ENCODE peak calls at places on chromosomes 5 and 9, in eight cellular contexts. G, N, C, R, L, B, F and H are unnamed samples.

GRCh38 chr5:127298623-127299022 is 8.0 kb downstream of the MEGF10 start:
- DNase-seq in N (peak), B (no peak), G (no peak), R (no peak), F (peak), C (no peak), L (no peak), H (no peak)

GRCh38 chr9:80085668-80086067 is 513.9 kb downstream of the TLE4 start:
- DNase-seq in N (no peak), G (no peak), C (no peak), R (no peak), L (peak), B (no peak), F (no peak), H (no peak)

GRCh38 chr5:137753227-137753985 is 757 bp downstream of the HNRNPA0 start:
- DNase-seq in F (peak), C (peak), G (peak), N (peak), L (no peak), R (peak), B (no peak), H (no peak)

GRCh38 chr9:14358523-14358922 is 44.6 kb upstream of the NFIB start:
- DNase-seq in N (no peak), F (no peak), B (no peak), R (no peak), C (no peak), G (no peak), L (peak), H (no peak)

GRCh38 chr9:110555551-110555950 is 24.0 kb downstream of the SVEP1 start:
- DNase-seq in B (no peak), C (no peak), N (no peak), L (no peak), F (no peak), G (no peak), R (no peak), H (no peak)

GRCh38 chr9:76610009-76610352 is 151.0 kb downstream of the GCNT1 start:
- DNase-seq in G (no peak), B (no peak), N (no peak), L (no peak), C (peak), F (peak), R (no peak), H (peak)

GRCh38 chr5:127941646-127942045 is 141.9 kb upstream of the SLC12A2 start:
- DNase-seq in N (no peak), R (no peak), B (no peak), F (no peak), G (no peak), C (no peak), L (no peak), H (peak)

GRCh38 chr9:130555061-130555460 is 24.3 kb upstream of the FUBP3 start:
- DNase-seq in N (no peak), C (no peak), F (no peak), G (no peak), R (no peak), L (no peak), B (no peak), H (no peak)

GRCh38 chr9:98533866-98534265 is 174.9 kb downstream of the GABBR2 start:
- DNase-seq in R (no peak), N (no peak), F (no peak), B (no peak), L (no peak), C (no peak), G (peak), H (no peak)

GRCh38 chr5:140833993-140834392 is at the start of gene PCDHA7:
- DNase-seq in G (no peak), N (no peak), B (no peak), L (peak), F (no peak), R (no peak), C (no peak), H (peak)

GRCh38 chr9:135926402-135927194 is 19.3 kb upstream of the CAMSAP1 start:
- DNase-seq in N (no peak), R (no peak), C (peak), G (no peak), F (no peak), L (peak), B (no peak), H (peak)

GRCh38 chr9:87725900-87726709 is at the start of gene CTSL:
- DNase-seq in B (peak), G (no peak), F (peak), R (peak), L (peak), N (peak), C (peak), H (peak)

GRCh38 chr9:522658-523057 is 308.0 kb downstream of the DOCK8 start:
- DNase-seq in N (no peak), L (no peak), B (no peak), G (no peak), F (no peak), R (peak), C (no peak), H (no peak)

GRCh38 chr5:53948598-53948997 is 361.8 kb downstream of the ARL15 start:
- DNase-seq in R (no peak), L (no peak), N (no peak), B (no peak), F (no peak), G (no peak), C (no peak), H (no peak)

GRCh38 chr5:98791928-98792580 is 18.6 kb downstream of the RGMB start:
- DNase-seq in L (no peak), C (no peak), G (no peak), R (no peak), F (no peak), B (no peak), N (no peak), H (no peak)

GRCh38 chr5:10793785-10794184 is 32.8 kb upstream of the DAP start:
- DNase-seq in N (no peak), G (no peak), C (no peak), B (no peak), R (no peak), F (no peak), L (no peak), H (peak)

GRCh38 chr5:90134892-90135291 is 274.7 kb downstream of the CETN3 start:
- DNase-seq in C (peak), R (no peak), B (no peak), N (no peak), L (peak), F (peak), G (peak), H (peak)

GRCh38 chr9:38227061-38227540 is 158.1 kb upstream of the SHB start:
- DNase-seq in N (no peak), B (no peak), F (peak), G (peak), C (peak), R (peak), L (peak), H (peak)

GRCh38 chr9:136839229-136840139 is 2.8 kb upstream of the AJM1 start:
- DNase-seq in R (no peak), N (no peak), C (no peak), L (no peak), G (no peak), F (no peak), B (no peak), H (no peak)

GRCh38 chr9:130682490-130683121 is 11.0 kb upstream of the EXOSC2 start:
- DNase-seq in G (peak), R (peak), C (peak), F (peak), N (peak), L (peak), B (no peak), H (peak)

GRCh38 chr9:132418743-132419363 is 8.8 kb downstream of the CFAP77 start:
- DNase-seq in G (no peak), N (no peak), B (no peak), L (no peak), C (no peak), R (no peak), F (no peak), H (no peak)

GRCh38 chr9:100074093-100074492 is 24.7 kb downstream of the ERP44 start:
- DNase-seq in N (no peak), F (peak), B (no peak), R (no peak), L (no peak), C (no peak), G (no peak), H (no peak)

GRCh38 chr5:124883686-124884085 is 137.2 kb upstream of the ZNF608 start:
- DNase-seq in L (peak), B (no peak), N (no peak), C (no peak), F (no peak), G (no peak), R (no peak), H (no peak)

GRCh38 chr9:107588393-107588792 is 98.8 kb upstream of the KLF4 start:
- DNase-seq in L (no peak), R (no peak), C (no peak), G (no peak), N (no peak), B (no peak), F (no peak), H (no peak)

GRCh38 chr9:27347889-27348288 is 50.9 kb upstream of the EQTN start:
- DNase-seq in L (no peak), F (no peak), C (no peak), R (no peak), G (no peak), N (no peak), B (no peak), H (no peak)

GRCh38 chr9:98989036-98990000 is 45.6 kb downstream of the COL15A1 start:
- DNase-seq in G (peak), C (peak), R (no peak), B (no peak), N (no peak), L (peak), F (no peak), H (peak)

GRCh38 chr9:136441681-136442245 is 2.1 kb upstream of the INPP5E start:
- DNase-seq in R (no peak), N (no peak), L (no peak), F (no peak), C (no peak), B (no peak), G (no peak), H (no peak)

GRCh38 chr5:133429046-133429445 is 183.3 kb downstream of the FSTL4 start:
- DNase-seq in F (no peak), L (no peak), B (no peak), R (no peak), G (no peak), C (no peak), N (no peak), H (no peak)

GRCh38 chr5:59143926-59144333 is 561.1 kb downstream of the RAB3C start:
- DNase-seq in L (no peak), B (no peak), N (no peak), F (no peak), C (no peak), G (no peak), R (no peak), H (peak)

GRCh38 chr5:52837591-52838001 is 49.9 kb downstream of the ITGA1 start:
- DNase-seq in R (no peak), B (no peak), F (no peak), C (no peak), L (no peak), G (no peak), N (no peak), H (no peak)

GRCh38 chr5:126499742-126500396 is 76.7 kb downstream of the GRAMD2B start:
- DNase-seq in G (peak), C (no peak), B (no peak), N (no peak), R (peak), L (peak), F (no peak), H (peak)

GRCh38 chr9:114002986-114003740 is 74.9 kb downstream of the AMBP start:
- DNase-seq in C (no peak), G (no peak), F (no peak), L (no peak), R (no peak), N (no peak), B (no peak), H (no peak)

GRCh38 chr5:92050970-92051369 is 667.9 kb upstream of the ARRDC3 start:
- DNase-seq in F (no peak), G (no peak), B (no peak), R (no peak), L (no peak), C (no peak), N (no peak), H (no peak)

GRCh38 chr5:176955895-176956294 is 50.7 kb downstream of the UIMC1 start:
- DNase-seq in R (no peak), L (peak), F (no peak), N (no peak), G (no peak), C (no peak), B (no peak), H (no peak)

GRCh38 chr5:114391321-114391720 is 29.5 kb downstream of the KCNN2 start:
- DNase-seq in G (no peak), L (no peak), C (no peak), N (no peak), B (no peak), F (no peak), R (no peak), H (no peak)

GRCh38 chr5:17316973-17317459 is 99.6 kb downstream of the BASP1 start:
- DNase-seq in C (no peak), B (no peak), L (peak), F (no peak), N (no peak), R (no peak), G (peak), H (peak)

GRCh38 chr5:98635631-98636030 is 137.8 kb upstream of the RGMB start:
- DNase-seq in B (no peak), C (no peak), F (no peak), G (no peak), L (no peak), N (no peak), R (no peak), H (no peak)

GRCh38 chr5:169581580-169582227 is 1.9 kb upstream of the SPDL1 start:
- DNase-seq in F (peak), B (no peak), G (peak), N (no peak), L (peak), C (no peak), R (peak), H (peak)

GRCh38 chr9:5499889-5500398 is 10.4 kb upstream of the PDCD1LG2 start:
- DNase-seq in C (no peak), G (no peak), N (no peak), F (no peak), R (no peak), L (peak), B (no peak), H (peak)

GRCh38 chr5:133130387-133131118 is 78.7 kb downstream of the HSPA4 start:
- DNase-seq in B (no peak), N (no peak), L (peak), R (no peak), C (no peak), G (no peak), F (no peak), H (no peak)